ENCODE peak calls at places on chromosomes 3 and 15, in five cellular contexts. C is stomach, B is AG04450, L is GM23338, I is esophagus muscularis mucosa. Q is an unnamed sample.

GRCh38 chr3:15953841-15954240 is 156.1 kb upstream of the ANKRD28 start:
- DNase-seq in C (no peak), B (no peak), L (no peak), I (no peak), Q (no peak)

GRCh38 chr3:115698851-115699535 is 75.7 kb downstream of the GAP43 start:
- DNase-seq in C (no peak), B (no peak), L (peak), I (no peak), Q (no peak)

GRCh38 chr3:76497636-76498035 is 542.3 kb upstream of the ROBO2 start:
- DNase-seq in C (no peak), B (peak), L (peak), I (no peak), Q (no peak)

GRCh38 chr3:36364260-36364659 is 16.0 kb upstream of the STAC start:
- DNase-seq in C (no peak), B (no peak), L (no peak), I (no peak), Q (no peak)

GRCh38 chr3:12993623-12994356 is 79.4 kb downstream of the IQSEC1 start:
- DNase-seq in C (peak), B (no peak), L (peak), I (no peak), Q (no peak)

GRCh38 chr3:126527006-126527405 is 3.1 kb downstream of the CHST13 start:
- DNase-seq in C (no peak), B (no peak), L (no peak), I (no peak), Q (no peak)

GRCh38 chr15:29511663-29512062 is 242.0 kb upstream of the NSMCE3 start:
- DNase-seq in C (no peak), B (no peak), L (no peak), I (no peak), Q (no peak)

GRCh38 chr3:10712121-10712520 is 103.9 kb upstream of the SLC6A11 start:
- DNase-seq in C (no peak), B (no peak), L (no peak), I (no peak), Q (no peak)

GRCh38 chr3:43870844-43871626 is 180.3 kb downstream of the ABHD5 start:
- DNase-seq in C (no peak), B (no peak), L (no peak), I (peak), Q (peak)

GRCh38 chr3:60444898-60445297 is 806.4 kb downstream of the FHIT start:
- DNase-seq in C (no peak), B (no peak), L (no peak), I (no peak), Q (no peak)

GRCh38 chr3:113825090-113825489 is 13.5 kb upstream of the GRAMD1C start:
- DNase-seq in C (no peak), B (no peak), L (peak), I (no peak), Q (no peak)

GRCh38 chr15:21261396-21261964 is 178.8 kb downstream of the POTEB3 start:
- DNase-seq in C (no peak), B (no peak), L (no peak), I (no peak), Q (peak)

GRCh38 chr3:111831840-111832239 is 27.2 kb upstream of the PHLDB2 start:
- DNase-seq in C (no peak), B (no peak), L (no peak), I (peak), Q (no peak)

GRCh38 chr3:139746481-139746880 is 68.7 kb upstream of the NMNAT3 start:
- DNase-seq in C (no peak), B (no peak), L (peak), I (no peak), Q (no peak)

GRCh38 chr3:130894130-130894872 is 417 bp downstream of the ATP2C1 start:
- DNase-seq in C (peak), B (no peak), L (peak), I (no peak), Q (no peak)

GRCh38 chr3:54962200-54962599 is 34.3 kb upstream of the LRTM1 start:
- DNase-seq in C (no peak), B (no peak), L (no peak), I (no peak), Q (no peak)

GRCh38 chr15:101167791-101168462 is 83.9 kb downstream of the CHSY1 start:
- DNase-seq in C (peak), B (peak), L (no peak), I (peak), Q (no peak)

GRCh38 chr15:57509121-57509520 is 82.6 kb upstream of the MYZAP start:
- DNase-seq in C (no peak), B (no peak), L (peak), I (no peak), Q (no peak)

GRCh38 chr15:100373037-100373896 is 31.5 kb upstream of the ADAMTS17 start:
- DNase-seq in C (no peak), B (no peak), L (no peak), I (no peak), Q (no peak)

DNA sequence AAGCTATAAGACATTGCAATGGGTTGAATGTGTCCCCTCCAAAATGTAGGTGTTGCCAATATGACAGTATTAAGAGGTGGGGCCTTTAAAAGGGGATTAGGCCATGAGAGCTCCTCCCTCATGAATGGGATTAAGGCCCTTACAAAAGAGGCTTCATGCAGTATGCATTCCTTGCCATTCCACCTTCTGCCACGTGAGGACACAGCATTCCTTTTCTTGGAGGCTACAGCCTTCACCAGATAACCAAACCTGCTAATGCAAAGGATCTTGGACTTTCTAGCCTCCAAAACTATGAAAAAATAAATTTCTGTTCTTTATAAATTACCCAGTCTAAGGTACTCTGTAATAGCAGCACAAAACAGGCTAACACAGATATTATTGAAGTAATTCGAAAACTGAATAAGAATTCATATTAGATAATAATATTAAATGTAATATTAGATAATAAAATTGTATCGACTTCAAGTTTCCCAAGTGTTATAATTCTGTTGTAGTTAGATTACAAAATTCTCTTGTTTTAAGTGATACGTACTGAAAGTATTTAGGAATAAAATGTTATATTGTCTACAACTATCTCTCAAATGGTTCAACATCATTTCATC is 29.4 kb upstream of the ATP8B4 start:
- DNase-seq in C (no peak), B (peak), L (peak), I (no peak), Q (no peak)
- TF ChIP-seq CTCF in C (no peak), B (peak), L (peak), I (no peak), Q (peak)

DNA sequence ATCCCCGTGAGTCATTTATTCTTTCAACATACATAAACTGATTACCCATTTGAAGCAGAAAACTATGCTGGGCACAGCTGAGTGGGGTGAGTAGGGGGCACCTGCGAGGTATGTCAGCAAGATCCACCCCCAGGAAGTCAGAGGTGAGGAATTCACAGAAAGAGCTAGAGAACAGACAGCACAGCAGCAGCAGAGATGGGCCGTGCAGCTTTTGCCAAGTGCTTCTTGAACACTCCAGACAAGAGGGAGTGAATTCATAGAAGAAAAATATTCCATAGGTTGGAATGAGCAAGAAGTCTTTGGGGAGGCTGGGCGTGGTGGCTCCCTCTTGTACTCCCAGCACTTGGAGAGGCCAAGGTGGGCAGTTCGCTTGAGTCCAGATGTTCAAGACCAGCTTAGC is 9.4 kb upstream of the ADCY5 start:
- DNase-seq in C (no peak), B (no peak), L (no peak), I (no peak), Q (no peak)
- TF ChIP-seq CTCF in C (no peak), B (no peak), L (no peak), I (no peak), Q (no peak)

GRCh38 chr15:48520376-48521155 is 124.9 kb downstream of the FBN1 start:
- DNase-seq in C (no peak), B (no peak), L (peak), I (no peak), Q (no peak)
- TF ChIP-seq CTCF in C (no peak), B (no peak), L (peak), I (no peak), Q (no peak)

GRCh38 chr15:71411538-71412482 is 296.5 kb downstream of the THSD4 start:
- DNase-seq in C (peak), B (no peak), L (no peak), I (no peak), Q (no peak)
- TF ChIP-seq CTCF in C (no peak), B (peak), L (no peak), I (no peak), Q (no peak)